ENCODE peak calls at places on chromosomes 6 and 20, in ten cellular contexts. P is CD8-positive, alpha-beta T cell; A is sigmoid colon; K is cardiac muscle cell; M is iPS DF 6.9; W is breast epithelium; T is CD4-positive, alpha-beta memory T cell; B is colonic mucosa; S is lower lobe of right lung; J is effector memory CD4-positive, alpha-beta T cell. N is an unnamed sample.

GRCh38 chr6:154292855-154293519 is 63.6 kb downstream of the IPCEF1 start:
- DNase-seq in P (no peak), A (no peak), K (peak), M (no peak), W (no peak), T (no peak), B (no peak), S (no peak), J (no peak), N (no peak)

GRCh38 chr6:7008451-7008988 is 99.2 kb upstream of the RREB1 start:
- DNase-seq in P (no peak), A (no peak), K (no peak), M (no peak), W (no peak), T (no peak), B (no peak), S (no peak), J (no peak), N (no peak)

GRCh38 chr20:17570347-17571152 is 675 bp downstream of the DSTN start:
- DNase-seq in P (peak), A (peak), K (peak), M (no peak), W (peak), T (no peak), B (peak), S (peak), J (no peak), N (peak)

GRCh38 chr6:139863964-139864363 is 489.5 kb upstream of the CITED2 start:
- DNase-seq in P (no peak), A (no peak), K (no peak), M (no peak), W (no peak), T (no peak), B (no peak), S (no peak), J (no peak), N (no peak)

GRCh38 chr6:42402184-42402583 is 49.5 kb downstream of the TRERF1 start:
- DNase-seq in P (peak), A (no peak), K (peak), M (no peak), W (no peak), T (no peak), B (no peak), S (no peak), J (no peak), N (no peak)

GRCh38 chr6:34206726-34207125 is 29.9 kb upstream of the HMGA1 start:
- DNase-seq in P (no peak), A (no peak), K (no peak), M (no peak), W (no peak), T (no peak), B (no peak), S (no peak), J (no peak), N (no peak)

GRCh38 chr6:105733556-105734162 is 330.8 kb upstream of the PREP start:
- DNase-seq in P (no peak), A (no peak), K (peak), M (no peak), W (no peak), T (peak), B (no peak), S (no peak), J (no peak), N (peak)

GRCh38 chr6:150751296-150751695 is 114.2 kb upstream of the MTHFD1L start:
- DNase-seq in P (no peak), A (no peak), K (peak), M (no peak), W (no peak), T (no peak), B (no peak), S (no peak), J (no peak), N (no peak)

GRCh38 chr6:132414761-132415160 is 13.5 kb upstream of the MOXD1 start:
- DNase-seq in P (no peak), A (no peak), K (no peak), M (no peak), W (no peak), T (no peak), B (no peak), S (no peak), J (no peak), N (no peak)

GRCh38 chr20:50680106-50680960 is 11.0 kb downstream of the RIPOR3 start:
- DNase-seq in P (no peak), A (no peak), K (peak), M (no peak), W (no peak), T (no peak), B (no peak), S (no peak), J (no peak), N (no peak)

GRCh38 chr20:36754656-36755222 is 8.8 kb upstream of the NDRG3 start:
- DNase-seq in P (peak), A (peak), K (peak), M (no peak), W (peak), T (peak), B (peak), S (no peak), J (no peak), N (peak)

GRCh38 chr6:158068893-158069799 is 87.5 kb downstream of the SYNJ2 start:
- DNase-seq in P (no peak), A (peak), K (peak), M (no peak), W (peak), T (no peak), B (peak), S (peak), J (no peak), N (no peak)

GRCh38 chr6:9140861-9141534 is 705.7 kb upstream of the SLC35B3 start:
- DNase-seq in P (no peak), A (no peak), K (no peak), M (no peak), W (no peak), T (no peak), B (no peak), S (no peak), J (no peak), N (no peak)

DNA sequence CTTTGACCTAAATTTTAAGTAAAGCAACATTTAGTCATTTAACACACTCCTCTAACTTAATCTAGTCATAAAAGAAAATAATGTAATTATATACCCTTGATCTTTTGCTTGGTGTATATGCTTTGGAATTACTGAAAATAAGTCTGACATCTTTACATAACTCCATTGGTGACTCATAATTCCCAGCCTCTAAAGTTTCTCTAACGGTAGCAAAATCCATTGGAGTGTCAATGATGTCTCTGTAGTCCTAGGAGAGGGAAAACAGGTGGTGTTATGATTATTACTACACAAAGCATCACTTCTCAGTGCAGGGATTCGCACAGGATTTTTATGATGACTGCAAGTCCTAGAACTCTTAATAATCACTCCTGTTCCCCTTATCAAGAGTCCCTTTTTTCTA is 80.2 kb downstream of the IRAK1BP1 start:
- DNase-seq in P (no peak), A (no peak), K (no peak), M (no peak), W (no peak), T (no peak), B (no peak), S (no peak), J (no peak), N (no peak)
- H3K27ac ChIP-seq in P (no peak), A (no peak), K (no peak), M (no peak), W (no peak), T (no peak), B (no peak), S (no peak), J (no peak), N (no peak)

GRCh38 chr20:5657873-5658200 is 92.4 kb upstream of the SHLD1 start:
- DNase-seq in P (no peak), A (no peak), K (no peak), M (no peak), W (no peak), T (no peak), B (no peak), S (no peak), J (no peak), N (no peak)
- H3K27ac ChIP-seq in P (no peak), A (peak), K (peak), M (no peak), W (peak), T (no peak), B (peak), S (peak), J (no peak), N (no peak)

DNA sequence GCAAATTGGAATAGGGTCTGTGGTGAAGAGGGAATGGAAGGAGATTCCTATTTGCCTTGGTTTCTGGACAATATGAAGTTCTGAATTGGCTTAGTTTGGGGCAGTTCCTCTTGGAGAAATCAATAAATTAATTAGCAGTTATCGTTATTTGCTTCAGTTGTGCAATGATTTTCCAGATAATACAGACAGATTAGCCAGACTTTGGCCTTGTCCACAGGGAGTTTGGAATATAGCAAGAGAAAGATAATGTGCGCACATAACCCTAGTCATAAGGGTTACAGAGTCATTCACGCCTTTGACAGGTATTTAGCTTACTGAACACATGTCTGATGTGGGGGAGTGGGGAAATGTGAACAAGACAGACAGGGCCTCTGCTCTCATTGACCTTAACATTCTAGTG is 1.3 kb downstream of the ATRN start:
- DNase-seq in P (no peak), A (no peak), K (no peak), M (no peak), W (no peak), T (no peak), B (no peak), S (no peak), J (no peak), N (no peak)
- H3K27ac ChIP-seq in P (no peak), A (no peak), K (no peak), M (no peak), W (no peak), T (no peak), B (no peak), S (no peak), J (no peak), N (no peak)

GRCh38 chr6:143958839-143959399 is 49.1 kb downstream of the PLAGL1 start:
- DNase-seq in P (no peak), A (no peak), K (no peak), M (peak), W (no peak), T (no peak), B (no peak), S (no peak), J (no peak), N (no peak)
- H3K27ac ChIP-seq in P (no peak), A (no peak), K (no peak), M (no peak), W (no peak), T (no peak), B (no peak), S (no peak), J (no peak), N (no peak)

DNA sequence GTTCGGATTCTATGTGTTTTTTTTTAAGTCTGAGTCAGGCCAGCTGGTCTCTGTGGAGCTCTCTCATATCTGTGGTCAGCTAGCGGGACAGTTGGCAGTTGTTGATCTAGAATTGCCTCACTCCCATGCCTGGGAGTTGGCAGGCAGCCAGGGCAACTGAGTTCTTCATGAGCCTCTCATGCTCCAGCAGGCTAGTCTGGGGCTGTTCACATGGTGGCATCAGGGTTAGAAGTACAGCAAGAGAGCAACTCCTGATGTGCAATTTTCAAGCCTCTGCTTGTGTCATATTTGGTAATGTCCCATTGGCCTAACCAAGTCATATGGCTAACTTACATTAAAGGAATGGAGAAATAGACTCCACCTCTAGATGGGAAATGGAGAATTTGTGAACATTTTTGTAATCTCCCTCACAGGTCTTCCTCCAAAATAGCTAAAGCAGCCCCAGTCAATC is 6.7 kb upstream of the IFT52 start:
- DNase-seq in P (no peak), A (no peak), K (peak), M (no peak), W (no peak), T (no peak), B (peak), S (peak), J (no peak), N (no peak)
- H3K27ac ChIP-seq in P (no peak), A (no peak), K (peak), M (no peak), W (no peak), T (no peak), B (no peak), S (no peak), J (no peak), N (no peak)

DNA sequence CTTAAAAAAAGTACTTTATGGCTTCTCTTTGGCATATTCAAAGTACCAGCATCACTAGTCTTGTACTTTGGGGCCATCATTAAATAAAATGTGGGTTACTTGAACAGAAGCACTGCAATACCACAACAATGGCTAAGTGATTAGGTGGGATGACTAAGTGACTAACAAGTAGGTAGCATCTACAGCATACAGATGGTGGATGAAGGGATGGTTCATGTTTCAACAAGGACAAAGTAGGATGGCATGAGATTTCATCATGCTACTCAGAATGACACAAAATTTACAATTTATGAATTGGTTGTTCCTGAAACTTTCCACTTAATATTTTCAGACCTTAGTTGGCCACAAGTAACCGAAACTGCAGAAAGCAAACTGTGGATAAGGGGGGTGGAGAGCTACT is 7.7 kb downstream of the MPC1 start:
- DNase-seq in P (no peak), A (no peak), K (no peak), M (no peak), W (no peak), T (no peak), B (no peak), S (no peak), J (no peak), N (no peak)
- H3K27ac ChIP-seq in P (no peak), A (no peak), K (no peak), M (no peak), W (no peak), T (no peak), B (no peak), S (no peak), J (no peak), N (no peak)